ENCODE peak calls at places on chromosomes 12 and 14, in five cellular contexts. Q, P, W, J and D are unnamed samples.

GRCh38 chr14:94768521-94769412 is 1.1 kb downstream of the GSC start:
- DNase-seq in J (peak; percentile 55), W (no peak), Q (no peak), P (no peak), D (no peak)

GRCh38 chr12:74983917-74984316 is 225.7 kb downstream of the KCNC2 start:
- DNase-seq in J (no peak), P (no peak), Q (no peak), W (no peak), D (no peak)

GRCh38 chr12:78898416-78898815 is 33.8 kb downstream of the SYT1 start:
- DNase-seq in Q (peak; percentile 46), P (no peak), J (no peak), W (no peak), D (no peak)

GRCh38 chr14:77023001-77023996 is 5.2 kb downstream of the IRF2BPL start:
- DNase-seq in J (no peak), W (no peak), P (no peak), Q (no peak), D (no peak)

GRCh38 chr12:75480469-75480949 is at the start of gene GLIPR1:
- DNase-seq in P (no peak), W (peak; percentile 27), J (peak; percentile 84), Q (peak; percentile 55), D (peak; percentile 52)

GRCh38 chr14:77485901-77486678 is 12.5 kb downstream of the ISM2 start:
- DNase-seq in W (no peak), Q (no peak), P (no peak), J (no peak), D (no peak)

GRCh38 chr14:34713681-34714319 is 593 bp downstream of the CFL2 start:
- DNase-seq in J (no peak), W (peak; percentile 52), Q (peak; percentile 22), P (no peak), D (peak; percentile 74)

GRCh38 chr14:51327376-51327775 is 87.3 kb downstream of the TMX1 start:
- DNase-seq in J (no peak), Q (no peak), W (no peak), P (no peak), D (no peak)

GRCh38 chr12:88764781-88765470 is 184.7 kb upstream of the KITLG start:
- DNase-seq in J (no peak), W (no peak), P (no peak), Q (no peak), D (no peak)

GRCh38 chr12:115149685-115150378 is 465.9 kb upstream of the TBX3 start:
- DNase-seq in P (no peak), W (no peak), Q (no peak), J (no peak), D (no peak)

GRCh38 chr12:91181053-91181452 is 1.6 kb downstream of the DCN start:
- DNase-seq in Q (no peak), W (no peak), P (no peak), J (no peak), D (no peak)

GRCh38 chr14:76872796-76873432 is 46.7 kb downstream of the LRRC74A start:
- DNase-seq in P (no peak), J (peak; percentile 82), Q (peak; percentile 58), W (no peak), D (peak; percentile 72)

GRCh38 chr12:106030210-106031175 is 108.3 kb downstream of the NUAK1 start:
- DNase-seq in Q (no peak), J (no peak), P (no peak), W (no peak), D (no peak)

DNA sequence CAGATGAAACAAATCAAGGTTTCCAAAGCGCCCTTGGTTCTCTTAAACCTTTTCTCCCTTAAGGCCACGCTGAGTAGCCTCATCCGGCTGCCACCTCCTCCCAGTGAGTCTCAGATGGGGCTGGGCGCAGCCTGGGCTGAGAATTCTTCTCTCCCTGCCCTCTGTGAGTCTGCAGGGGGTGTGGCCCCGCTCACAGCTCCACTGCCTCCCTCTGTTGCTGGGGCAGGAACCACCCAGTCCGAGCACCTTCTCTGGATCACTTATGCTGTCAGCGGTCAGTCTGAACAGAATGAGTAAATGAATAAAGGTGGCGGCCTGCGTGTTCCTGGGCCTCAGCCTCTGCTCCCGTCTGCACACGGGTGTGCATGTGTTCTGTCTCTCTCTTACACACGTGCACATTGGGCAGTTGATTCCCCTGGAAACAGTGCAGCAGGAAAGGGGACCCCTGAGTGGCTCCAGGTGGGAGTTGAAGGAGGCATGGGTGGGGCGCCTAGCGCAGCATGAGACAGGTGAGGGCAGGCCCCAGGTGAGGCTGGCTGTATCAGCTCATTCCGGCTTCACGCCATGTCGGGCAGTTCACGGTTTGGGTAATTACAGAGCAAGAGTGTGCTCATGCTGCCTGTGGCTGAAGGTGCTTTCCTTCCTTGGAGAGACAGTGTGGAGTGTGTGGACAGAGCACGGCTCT is 4.3 kb downstream of the PAPLN start:
- DNase-seq in Q (no peak), W (no peak), P (no peak), J (peak; percentile 36), D (no peak)
- H3K27me3 ChIP-seq in Q (peaks cover 92% of the 10 kb centered on the region), W (peaks cover 51% of the 10 kb centered on the region), P (peaks cover 13% of the 10 kb centered on the region), J (peaks cover 42% of the 10 kb centered on the region), D (peaks cover 20% of the 10 kb centered on the region)

GRCh38 chr14:100323942-100324307 is 786 bp downstream of the SLC25A47 start:
- DNase-seq in W (no peak), P (no peak), J (no peak), Q (no peak), D (no peak)

GRCh38 chr14:100321473-100322137 is 1.5 kb upstream of the SLC25A47 start:
- DNase-seq in J (no peak), P (no peak), Q (no peak), W (no peak), D (no peak)

GRCh38 chr14:100320157-100320856 is 2.8 kb upstream of the SLC25A47 start:
- DNase-seq in P (no peak), W (no peak), Q (no peak), J (no peak), D (no peak)

GRCh38 chr14:100323121-100323941 is at the start of gene SLC25A47:
- DNase-seq in P (no peak), J (no peak), W (no peak), Q (no peak), D (no peak)

GRCh38 chr14:100322138-100322957 is 791 bp upstream of the SLC25A47 start:
- DNase-seq in J (no peak), P (no peak), W (no peak), Q (no peak), D (no peak)
- H3K27me3 ChIP-seq in J (no peaks in the 10 kb centered on the region), P (no peaks in the 10 kb centered on the region), W (no peaks in the 10 kb centered on the region), Q (no peaks in the 10 kb centered on the region), D (no peaks in the 10 kb centered on the region)

DNA sequence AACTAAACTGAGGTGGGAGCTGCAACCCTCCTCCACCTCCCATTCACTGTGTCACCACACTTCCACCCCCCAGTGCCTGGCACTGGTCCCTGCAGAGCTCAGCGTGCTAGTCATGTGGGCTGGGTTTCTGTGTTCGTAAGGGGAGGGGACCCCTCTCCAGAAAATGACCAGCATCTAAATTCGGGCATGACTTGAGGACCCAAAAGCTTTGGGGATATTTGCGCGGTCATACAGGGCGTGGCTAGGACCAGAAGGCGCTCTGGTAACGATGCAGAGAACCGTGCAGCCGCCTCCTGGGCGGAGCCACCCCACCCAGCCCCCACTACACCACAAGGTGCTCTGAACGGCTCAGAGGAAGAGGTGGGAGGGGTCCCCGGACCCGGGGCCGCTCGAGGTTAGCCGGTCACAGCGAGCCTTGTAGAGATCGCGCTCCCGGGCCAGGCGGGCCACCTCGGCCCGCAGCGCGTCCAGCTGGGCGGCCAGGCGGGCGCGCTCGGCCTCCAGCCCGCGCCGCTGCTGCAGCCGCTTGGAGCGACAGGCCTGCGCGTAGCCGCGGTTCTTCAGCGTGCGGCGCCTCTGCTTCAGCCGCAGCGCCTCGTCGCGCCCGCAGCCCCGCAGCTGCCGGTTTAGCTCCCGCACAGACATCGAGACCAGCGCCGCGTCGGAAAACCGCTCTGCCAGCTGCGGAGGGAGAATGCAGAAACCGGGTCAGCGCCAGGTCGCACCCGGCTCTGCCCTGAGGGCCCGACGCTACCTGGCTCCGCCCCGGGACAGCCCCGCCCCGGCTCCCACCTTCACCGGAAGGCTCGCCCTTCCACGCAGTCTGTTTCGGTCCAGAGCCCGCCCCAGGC is 9.8 kb downstream of the CPNE6 start:
- DNase-seq in P (no peak), W (no peak), J (peak; percentile 80), Q (peak; percentile 35), D (peak; percentile 74)
- H3K27me3 ChIP-seq in P (no peaks in the 10 kb centered on the region), W (no peaks in the 10 kb centered on the region), J (no peaks in the 10 kb centered on the region), Q (peaks cover 38% of the 10 kb centered on the region), D (no peaks in the 10 kb centered on the region)

GRCh38 chr12:60225216-60226000 is 629.6 kb downstream of the SLC16A7 start:
- DNase-seq in J (no peak), P (no peak), W (no peak), Q (no peak), D (no peak)
- H3K27me3 ChIP-seq in J (no peaks in the 10 kb centered on the region), P (no peaks in the 10 kb centered on the region), W (no peaks in the 10 kb centered on the region), Q (no peaks in the 10 kb centered on the region), D (no peaks in the 10 kb centered on the region)

GRCh38 chr14:70084226-70084625 is 104.5 kb downstream of the SLC8A3 start:
- DNase-seq in Q (no peak), P (no peak), W (no peak), J (no peak), D (no peak)

GRCh38 chr14:70073924-70074566 is 114.7 kb downstream of the SLC8A3 start:
- DNase-seq in Q (no peak), J (no peak), W (peak; percentile 7), P (peak; percentile 58), D (no peak)

GRCh38 chr14:70077005-70077404 is 111.7 kb downstream of the SLC8A3 start:
- DNase-seq in P (no peak), J (no peak), W (no peak), Q (no peak), D (no peak)

GRCh38 chr14:70080081-70080480 is 108.7 kb downstream of the SLC8A3 start:
- DNase-seq in W (no peak), J (no peak), Q (no peak), P (no peak), D (no peak)

GRCh38 chr14:70078329-70078728 is 110.4 kb downstream of the SLC8A3 start:
- DNase-seq in Q (no peak), W (no peak), P (no peak), J (no peak), D (no peak)
- H3K27me3 ChIP-seq in Q (peaks cover 98% of the 10 kb centered on the region), W (no peaks in the 10 kb centered on the region), P (no peaks in the 10 kb centered on the region), J (no peaks in the 10 kb centered on the region), D (no peaks in the 10 kb centered on the region)

DNA sequence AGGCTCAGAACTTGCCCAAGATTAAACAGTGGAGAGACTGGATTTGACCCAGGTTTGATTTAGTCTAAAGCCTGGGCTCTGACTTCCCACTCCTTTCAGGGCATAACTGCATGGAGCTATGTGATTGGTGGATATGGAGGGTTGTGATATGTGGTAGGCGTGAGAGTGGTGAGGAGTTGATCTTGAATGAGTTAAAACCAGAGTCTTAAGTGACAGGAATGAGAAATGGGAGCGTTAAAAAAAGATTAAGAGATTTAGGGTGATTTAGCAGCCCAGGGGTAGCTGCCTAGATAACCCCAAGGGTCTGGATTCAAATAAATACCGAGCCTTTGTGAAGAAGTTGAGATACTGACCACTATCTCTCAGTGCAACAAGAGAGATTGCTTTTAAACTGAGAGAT is 8.4 kb downstream of the SYNDIG1L start:
- DNase-seq in P (no peak), W (no peak), J (no peak), Q (no peak), D (no peak)
- H3K27me3 ChIP-seq in P (no peaks in the 10 kb centered on the region), W (peaks cover 24% of the 10 kb centered on the region), J (peaks cover 4% of the 10 kb centered on the region), Q (peaks cover 69% of the 10 kb centered on the region), D (no peaks in the 10 kb centered on the region)

DNA sequence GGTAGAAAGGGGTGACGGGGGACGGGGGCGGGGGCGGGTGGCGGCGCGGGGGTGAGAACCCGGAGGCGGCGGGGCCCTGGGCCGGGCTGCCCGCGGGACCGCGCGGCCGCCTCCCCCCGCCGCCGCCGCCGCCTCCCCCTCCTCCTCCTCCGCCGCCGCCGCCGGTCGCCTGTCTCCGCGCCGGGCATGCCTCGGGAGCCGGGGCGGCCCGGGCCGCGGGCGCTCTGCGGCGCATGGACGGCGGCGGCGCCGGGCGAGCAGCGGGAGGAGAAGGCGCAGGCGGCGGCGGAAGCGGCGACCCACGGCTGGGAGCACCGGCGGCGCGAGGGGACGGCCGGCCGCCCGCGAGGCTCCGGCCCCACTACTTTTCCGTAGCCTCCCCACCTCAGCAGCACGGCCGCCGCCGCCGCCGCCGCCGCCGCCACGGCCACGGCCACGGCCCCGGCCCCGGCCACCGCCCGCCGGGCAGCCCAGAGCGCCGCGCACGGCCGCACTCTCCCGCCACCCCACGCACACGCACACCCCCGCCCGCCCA is at the start of gene NPAS3:
- DNase-seq in P (no peak), Q (peak; percentile 25), W (no peak), J (no peak), D (no peak)
- H3K27me3 ChIP-seq in P (peaks cover 24% of the 10 kb centered on the region), Q (peaks cover 52% of the 10 kb centered on the region), W (peaks cover 6% of the 10 kb centered on the region), J (peaks cover 3% of the 10 kb centered on the region), D (no peaks in the 10 kb centered on the region)